ENCODE peak calls at places on chromosomes 1 and 21, in five cellular contexts. J is H9, E is neuronal stem cell, M is H1, B is trophoblast cell. P is an unnamed sample.

GRCh38 chr1:28392027-28392652 is 22.6 kb downstream of the PHACTR4 start:
- DNase-seq in J (no peak), E (no peak), M (no peak), B (peak), P (peak)

GRCh38 chr1:115355069-115355468 is 17.0 kb upstream of the NGF start:
- DNase-seq in J (no peak), E (no peak), M (no peak), B (no peak), P (no peak)

GRCh38 chr21:39232926-39233325 is 49.7 kb upstream of the PSMG1 start:
- DNase-seq in J (no peak), E (no peak), M (no peak), B (no peak), P (no peak)

GRCh38 chr1:27574871-27575831 is 28.8 kb downstream of the AHDC1 start:
- DNase-seq in J (peak), E (peak), M (peak), B (peak), P (peak)

GRCh38 chr1:156804572-156805243 is 11.9 kb downstream of the SH2D2A start:
- DNase-seq in J (no peak), E (no peak), M (no peak), B (no peak), P (peak)

GRCh38 chr21:18384771-18385170 is 18.8 kb downstream of the TMPRSS15 start:
- DNase-seq in J (no peak), E (no peak), M (no peak), B (no peak), P (peak)

GRCh38 chr1:20426371-20426770 is 59.6 kb downstream of the CAMK2N1 start:
- DNase-seq in J (peak), E (no peak), M (no peak), B (no peak), P (no peak)

GRCh38 chr1:206909167-206909882 is 12.1 kb downstream of the IL24 start:
- DNase-seq in J (peak), E (no peak), M (peak), B (peak), P (no peak)

GRCh38 chr1:213474054-213474453 is 423.0 kb downstream of the RPS6KC1 start:
- DNase-seq in J (peak), E (no peak), M (no peak), B (no peak), P (no peak)

GRCh38 chr1:229228522-229228921 is 42.4 kb upstream of the RAB4A start:
- DNase-seq in J (no peak), E (no peak), M (no peak), B (no peak), P (no peak)

GRCh38 chr1:223700388-223700918 is 11.9 kb upstream of the CAPN2 start:
- DNase-seq in J (no peak), E (no peak), M (no peak), B (no peak), P (peak)

GRCh38 chr1:204065174-204065985 is 7.5 kb upstream of the SOX13 start:
- DNase-seq in J (peak), E (peak), M (peak), B (no peak), P (peak)

GRCh38 chr1:76239470-76239918 is 164.9 kb downstream of the ST6GALNAC3 start:
- DNase-seq in J (no peak), E (no peak), M (no peak), B (no peak), P (no peak)

GRCh38 chr1:44559361-44559760 is 114.9 kb downstream of the TMEM53 start:
- DNase-seq in J (no peak), E (no peak), M (no peak), B (no peak), P (no peak)

GRCh38 chr1:240058049-240058448 is 33.6 kb upstream of the FMN2 start:
- DNase-seq in J (no peak), E (no peak), M (no peak), B (no peak), P (no peak)

GRCh38 chr1:111735858-111736544 is 3.2 kb downstream of the INKA2 start:
- DNase-seq in J (peak), E (no peak), M (peak), B (no peak), P (peak)

GRCh38 chr1:231460614-231461013 is 38.5 kb upstream of the EGLN1 start:
- DNase-seq in J (no peak), E (no peak), M (no peak), B (no peak), P (no peak)

GRCh38 chr1:164188507-164188906 is 370.5 kb upstream of the PBX1 start:
- DNase-seq in J (no peak), E (peak), M (no peak), B (no peak), P (no peak)

GRCh38 chr1:156748670-156749428 is 2.6 kb downstream of the HDGF start:
- DNase-seq in J (no peak), E (no peak), M (no peak), B (peak), P (peak)

GRCh38 chr1:12204140-12204539 is 25.7 kb upstream of the VPS13D start:
- DNase-seq in J (no peak), E (no peak), M (no peak), B (no peak), P (no peak)

GRCh38 chr1:77779529-77780281 is at the start of gene MIGA1:
- DNase-seq in J (peak), E (peak), M (peak), B (peak), P (peak)

GRCh38 chr1:235008239-235008638 is 120.4 kb downstream of the TOMM20 start:
- DNase-seq in J (no peak), E (no peak), M (no peak), B (no peak), P (peak)

GRCh38 chr1:9080704-9081291 is 11.4 kb upstream of the SLC2A5 start:
- DNase-seq in J (no peak), E (no peak), M (no peak), B (peak), P (peak)

GRCh38 chr1:9078035-9078948 is 8.9 kb upstream of the SLC2A5 start:
- DNase-seq in J (no peak), E (no peak), M (no peak), B (no peak), P (peak)

GRCh38 chr1:9079980-9080703 is 10.7 kb upstream of the SLC2A5 start:
- DNase-seq in J (no peak), E (no peak), M (no peak), B (no peak), P (no peak)

GRCh38 chr1:9081473-9081872 is 12.0 kb upstream of the SLC2A5 start:
- DNase-seq in J (no peak), E (no peak), M (no peak), B (no peak), P (no peak)

GRCh38 chr1:9078949-9079500 is 9.6 kb upstream of the SLC2A5 start:
- DNase-seq in J (no peak), E (no peak), M (no peak), B (peak), P (no peak)
- H2AFZ ChIP-seq in J (no peak), E (no peak), M (no peak), B (no peak), P (no peak)

DNA sequence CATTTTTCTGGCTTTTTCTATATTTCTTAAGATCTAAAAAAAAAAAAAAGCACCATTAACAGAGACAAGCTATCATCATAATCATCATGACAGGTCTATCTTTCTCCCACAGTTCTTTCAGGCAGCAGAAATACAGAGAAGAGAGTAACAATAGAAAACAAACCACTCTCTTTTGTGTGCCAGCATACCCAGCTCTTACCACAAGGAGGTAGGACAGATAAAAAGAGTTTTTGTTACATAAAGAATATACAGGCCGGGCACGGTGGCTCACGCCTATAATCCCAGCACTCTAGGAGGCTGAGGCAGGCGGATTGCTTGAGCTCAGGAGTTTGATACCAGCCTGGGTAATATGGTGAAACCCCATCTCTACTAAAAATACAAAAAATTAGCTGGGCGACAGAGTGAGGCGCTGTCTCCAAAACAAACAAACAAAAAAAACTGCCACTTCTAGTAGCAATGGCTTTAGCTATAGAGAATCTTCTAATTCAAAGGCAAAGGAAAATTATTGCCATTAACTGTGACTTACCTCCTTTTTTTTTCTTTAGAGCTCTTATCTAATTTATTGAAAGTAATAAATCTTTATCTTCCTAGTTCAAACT is 39.7 kb downstream of the ANKRD13C start:
- DNase-seq in J (no peak), E (no peak), M (no peak), B (no peak), P (no peak)
- H2BK12ac ChIP-seq in J (no peak), E (no peak), M (no peak), B (no peak), P (no peak)

GRCh38 chr1:183983371-183984105 is 54.0 kb downstream of the COLGALT2 start:
- DNase-seq in J (no peak), E (no peak), M (no peak), B (no peak), P (no peak)
- H2AFZ ChIP-seq in J (no peak), E (peak), M (peak), B (no peak), P (no peak)

GRCh38 chr1:151825204-151825603 is 6.4 kb downstream of the RORC start:
- DNase-seq in J (no peak), E (no peak), M (no peak), B (no peak), P (no peak)
- H2BK12ac ChIP-seq in J (no peak), E (no peak), M (peak), B (no peak), P (no peak)

DNA sequence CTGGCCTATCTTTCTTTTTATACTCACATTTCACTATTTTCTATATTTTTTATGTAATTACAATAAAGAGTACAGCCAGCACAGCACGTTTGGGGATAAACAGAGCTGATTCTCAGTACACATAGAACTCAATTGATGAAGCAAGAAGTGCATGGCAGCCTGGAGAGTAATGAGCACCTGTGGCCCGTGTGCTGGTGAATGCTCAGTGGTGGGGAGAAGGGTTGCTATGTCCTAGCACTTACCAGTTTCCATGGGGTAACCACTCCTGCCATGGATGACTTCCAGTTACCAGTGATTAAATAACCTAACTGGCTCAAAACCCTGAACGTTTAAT is 332.0 kb downstream of the CAMTA1 start:
- DNase-seq in J (no peak), E (no peak), M (no peak), B (no peak), P (no peak)
- H2AFZ ChIP-seq in J (no peak), E (no peak), M (peak), B (no peak), P (no peak)

GRCh38 chr1:113266788-113267187 is 123.5 kb upstream of the MAGI3 start:
- DNase-seq in J (no peak), E (no peak), M (no peak), B (no peak), P (no peak)
- H2BK12ac ChIP-seq in J (no peak), E (no peak), M (no peak), B (no peak), P (no peak)

DNA sequence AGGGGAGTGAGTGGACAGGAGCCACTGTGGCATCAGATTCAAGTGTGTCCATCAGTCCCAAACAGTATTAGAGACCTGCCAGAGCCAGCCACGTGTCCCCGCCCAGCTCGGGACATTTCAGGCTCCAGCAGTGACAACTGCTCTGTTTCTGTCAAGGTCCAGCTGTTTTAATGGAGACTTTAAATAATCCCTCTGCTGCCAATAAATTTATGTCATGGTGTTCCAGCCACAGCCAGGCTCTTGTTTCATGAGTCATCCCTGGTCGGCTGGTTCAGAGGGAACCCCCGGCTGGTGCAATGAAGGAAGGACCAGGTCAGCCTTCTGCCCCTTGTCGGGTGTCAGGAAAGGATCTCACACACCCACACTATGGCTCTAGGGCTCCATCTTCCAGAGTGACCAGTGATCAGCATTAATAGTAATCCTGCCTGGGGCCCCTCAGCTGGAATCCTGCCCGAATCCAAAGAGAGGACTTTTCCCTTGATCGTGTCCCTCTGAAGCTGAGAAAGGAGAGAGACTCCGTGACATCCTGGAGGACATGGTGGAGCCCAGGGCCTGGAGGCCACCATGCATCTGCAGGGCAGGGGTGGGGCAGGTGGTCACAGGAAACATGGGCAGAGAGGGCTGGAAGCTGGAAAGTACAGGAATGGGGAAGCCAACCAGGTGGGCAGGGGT is 197.3 kb downstream of the MATN1 start:
- DNase-seq in J (no peak), E (no peak), M (peak), B (no peak), P (peak)
- H2AFZ ChIP-seq in J (no peak), E (no peak), M (no peak), B (no peak), P (no peak)